ENCODE peak calls at places on chromosome 10, in four cellular contexts. E is kidney, S is stomach, Z is RWPE1. A is an unnamed sample.

GRCh38 chr10:11339013-11339412 is 272.4 kb downstream of the USP6NL start:
- DNase-seq in E (no peak), S (no peak), Z (no peak), A (no peak)

GRCh38 chr10:113045155-113046055 is 95.4 kb downstream of the TCF7L2 start:
- DNase-seq in E (no peak), S (no peak), Z (peak), A (no peak)

GRCh38 chr10:57420881-57421280 is 846.8 kb downstream of the IPMK start:
- DNase-seq in E (no peak), S (no peak), Z (no peak), A (no peak)

GRCh38 chr10:51109821-51110533 is 35.7 kb downstream of the PRKG1 start:
- DNase-seq in E (no peak), S (no peak), Z (peak), A (no peak)

GRCh38 chr10:125057158-125058001 is 103.0 kb downstream of the CTBP2 start:
- DNase-seq in E (peak), S (no peak), Z (no peak), A (peak)

GRCh38 chr10:30437039-30437781 is 3.2 kb downstream of the MAP3K8 start:
- DNase-seq in E (no peak), S (no peak), Z (no peak), A (no peak)

GRCh38 chr10:80506189-80506575 is 31.5 kb upstream of the SH2D4B start:
- DNase-seq in E (no peak), S (no peak), Z (peak), A (no peak)

GRCh38 chr10:127534511-127534910 is 14.6 kb upstream of the NPS start:
- DNase-seq in E (no peak), S (no peak), Z (no peak), A (no peak)

GRCh38 chr10:558891-559766 is 130.3 kb downstream of the DIP2C start:
- DNase-seq in E (no peak), S (no peak), Z (no peak), A (no peak)

GRCh38 chr10:108204528-108205313 is 1040.2 kb upstream of the SORCS1 start:
- DNase-seq in E (no peak), S (no peak), Z (peak), A (no peak)

GRCh38 chr10:44925224-44925623 is 14.1 kb downstream of the TMEM72 start:
- DNase-seq in E (no peak), S (no peak), Z (no peak), A (no peak)

GRCh38 chr10:60942604-60943269 is 1.2 kb downstream of the RHOBTB1 start:
- DNase-seq in E (no peak), S (peak), Z (no peak), A (peak)

GRCh38 chr10:13665516-13666262 is 78.9 kb downstream of the PRPF18 start:
- DNase-seq in E (no peak), S (no peak), Z (no peak), A (no peak)

GRCh38 chr10:26334232-26334931 is 103.8 kb upstream of the APBB1IP start:
- DNase-seq in E (no peak), S (no peak), Z (no peak), A (no peak)

GRCh38 chr10:43258922-43259247 is 8.0 kb downstream of the RASGEF1A start:
- DNase-seq in E (no peak), S (no peak), Z (no peak), A (no peak)

GRCh38 chr10:62819521-62819920 is 3.4 kb upstream of the EGR2 start:
- DNase-seq in E (no peak), S (no peak), Z (no peak), A (no peak)

GRCh38 chr10:117743517-117743916 is 201.0 kb downstream of the EMX2 start:
- DNase-seq in E (no peak), S (no peak), Z (no peak), A (no peak)
- TF ChIP-seq CTCF in E (no peak), S (no peak), Z (no peak), A (no peak)

DNA sequence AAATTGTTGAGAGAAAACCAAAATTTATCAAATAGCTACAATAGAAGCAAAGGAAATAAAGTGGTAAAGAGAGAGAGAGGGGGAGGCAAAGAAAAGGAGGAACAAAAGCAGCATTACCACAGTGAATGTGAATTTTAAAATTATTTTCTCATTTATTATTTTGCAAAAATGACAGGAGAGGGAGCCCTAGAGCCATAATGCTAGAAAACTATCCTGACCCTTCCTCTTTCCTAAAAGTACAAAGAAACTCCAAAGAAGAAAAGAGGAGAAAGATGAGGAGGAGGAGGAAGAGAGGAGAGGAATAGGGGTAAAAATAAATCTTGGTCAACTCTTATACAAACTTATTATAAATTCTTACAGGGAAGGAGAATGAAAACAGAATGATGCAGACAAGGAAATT is 921.5 kb downstream of the NRG3 start:
- DNase-seq in E (no peak), S (no peak), Z (no peak), A (no peak)
- TF ChIP-seq CTCF in E (peak), S (no peak), Z (peak), A (no peak)

GRCh38 chr10:122348951-122349361 is 25.6 kb upstream of the PLEKHA1 start:
- DNase-seq in E (peak), S (no peak), Z (no peak), A (no peak)

GRCh38 chr10:122352817-122353525 is 21.5 kb upstream of the PLEKHA1 start:
- DNase-seq in E (no peak), S (no peak), Z (no peak), A (no peak)

GRCh38 chr10:122349758-122350355 is 24.7 kb upstream of the PLEKHA1 start:
- DNase-seq in E (no peak), S (no peak), Z (no peak), A (no peak)

GRCh38 chr10:122348512-122348911 is 26.0 kb upstream of the PLEKHA1 start:
- DNase-seq in E (peak), S (no peak), Z (no peak), A (no peak)

GRCh38 chr10:122350893-122351292 is 23.6 kb upstream of the PLEKHA1 start:
- DNase-seq in E (no peak), S (peak), Z (no peak), A (no peak)
- TF ChIP-seq CTCF in E (no peak), S (no peak), Z (no peak), A (no peak)

GRCh38 chr10:114753126-114753525 is 68.5 kb upstream of the FHIP2A start:
- DNase-seq in E (no peak), S (no peak), Z (no peak), A (no peak)
- TF ChIP-seq CTCF in E (no peak), S (no peak), Z (no peak), A (no peak)

DNA sequence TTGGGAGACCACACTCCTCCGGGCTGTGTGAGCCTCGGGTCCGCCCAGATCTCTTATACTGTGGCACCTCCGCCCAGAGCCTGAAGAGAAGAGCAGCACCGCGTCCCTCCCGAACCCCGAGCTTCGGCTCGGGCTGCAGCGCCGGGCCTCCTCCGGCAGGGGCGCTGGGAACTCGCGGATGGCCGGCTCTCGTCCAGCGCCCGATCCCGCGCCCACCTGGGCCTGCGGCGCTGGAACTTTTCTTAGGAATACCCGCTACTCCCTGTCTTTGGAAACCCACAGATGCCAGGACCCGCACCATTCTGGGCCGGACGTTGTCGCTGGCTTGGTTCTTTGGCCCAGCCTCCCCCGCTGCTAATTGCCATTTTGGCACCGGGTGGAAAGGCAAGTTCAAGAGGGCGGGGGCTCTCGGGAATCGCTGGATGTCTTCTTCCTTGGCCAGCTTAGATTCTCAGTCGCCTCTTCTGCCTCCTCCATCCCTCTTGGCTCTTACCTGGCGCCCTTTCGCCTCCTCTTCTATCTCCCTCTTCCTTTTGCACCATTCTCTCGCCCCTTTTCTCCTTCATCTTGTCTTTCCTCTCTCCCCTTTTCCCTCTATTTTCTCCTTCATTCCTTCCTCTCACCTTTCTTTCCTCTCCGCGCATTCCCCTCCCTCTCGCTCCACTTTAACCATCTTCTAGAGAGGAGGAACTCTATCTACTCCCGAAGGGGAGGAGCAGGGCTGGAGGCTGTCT is 2.1 kb upstream of the SORCS3 start:
- DNase-seq in E (no peak), S (no peak), Z (no peak), A (no peak)
- TF ChIP-seq CTCF in E (peak), S (no peak), Z (no peak), A (peak)

A was measured in CD14-positive monocyte.